ENCODE peak calls at places on chromosomes 5 and 9, in eight cellular contexts. One of them, this sample, is unnamed.
A peak's percentile ranks its signal among the peaks of the same experiment; 100 is the strongest.

GRCh38 chr5:4773827-4774317 is 366.3 kb upstream of the ADAMTS16 start:
- DNase-seq in tibial artery: no peak
- DNase-seq in fibroblast of villous mesenchyme: no peak
- DNase-seq in fibroblast of mammary gland: no peak
- DNase-seq in PC-3: no peak
- DNase-seq in cardiac fibroblast: no peak
- DNase-seq in CD8-positive, alpha-beta T cell: no peak
- DNase-seq in GM23338: no peak
- DNase-seq in this sample: no peak

GRCh38 chr5:143347698-143348344 is 55.7 kb downstream of the NR3C1 start:
- DNase-seq in PC-3: no peak
- DNase-seq in CD8-positive, alpha-beta T cell: no peak
- DNase-seq in GM23338: no peak
- DNase-seq in tibial artery: no peak
- DNase-seq in fibroblast of mammary gland: no peak
- DNase-seq in cardiac fibroblast: no peak
- DNase-seq in fibroblast of villous mesenchyme: no peak
- DNase-seq in this sample: no peak

GRCh38 chr5:25448646-25449045 is 803.9 kb upstream of the CDH10 start:
- DNase-seq in GM23338: peak; percentile 55
- DNase-seq in fibroblast of mammary gland: no peak
- DNase-seq in CD8-positive, alpha-beta T cell: no peak
- DNase-seq in cardiac fibroblast: no peak
- DNase-seq in fibroblast of villous mesenchyme: no peak
- DNase-seq in tibial artery: no peak
- DNase-seq in PC-3: no peak
- DNase-seq in this sample: no peak

GRCh38 chr5:39714036-39714698 is 289.4 kb upstream of the DAB2 start:
- DNase-seq in tibial artery: no peak
- DNase-seq in PC-3: peak; percentile 96
- DNase-seq in GM23338: peak; percentile 78
- DNase-seq in CD8-positive, alpha-beta T cell: peak; percentile 15
- DNase-seq in fibroblast of villous mesenchyme: peak; percentile 78
- DNase-seq in cardiac fibroblast: peak; percentile 76
- DNase-seq in fibroblast of mammary gland: peak; percentile 78
- DNase-seq in this sample: peak; percentile 86

GRCh38 chr9:134434896-134435506 is 108.7 kb downstream of the RXRA start:
- DNase-seq in CD8-positive, alpha-beta T cell: no peak
- DNase-seq in GM23338: no peak
- DNase-seq in PC-3: peak; percentile 59
- DNase-seq in tibial artery: peak; percentile 98
- DNase-seq in fibroblast of villous mesenchyme: peak; percentile 98
- DNase-seq in fibroblast of mammary gland: peak; percentile 98
- DNase-seq in cardiac fibroblast: peak; percentile 99
- DNase-seq in this sample: peak; percentile 98

GRCh38 chr9:1184146-1184545 is 134.0 kb downstream of the DMRT2 start:
- DNase-seq in cardiac fibroblast: no peak
- DNase-seq in GM23338: no peak
- DNase-seq in PC-3: no peak
- DNase-seq in fibroblast of mammary gland: peak; percentile 26
- DNase-seq in CD8-positive, alpha-beta T cell: no peak
- DNase-seq in tibial artery: no peak
- DNase-seq in fibroblast of villous mesenchyme: no peak
- DNase-seq in this sample: no peak

GRCh38 chr5:76851713-76852369 is 2.0 kb downstream of the S100Z start:
- DNase-seq in fibroblast of villous mesenchyme: no peak
- DNase-seq in PC-3: no peak
- DNase-seq in cardiac fibroblast: peak; percentile 38
- DNase-seq in tibial artery: no peak
- DNase-seq in CD8-positive, alpha-beta T cell: no peak
- DNase-seq in fibroblast of mammary gland: no peak
- DNase-seq in GM23338: no peak
- DNase-seq in this sample: no peak

GRCh38 chr5:39216621-39217020 is 2.7 kb downstream of the FYB1 start:
- DNase-seq in PC-3: peak; percentile 52
- DNase-seq in fibroblast of mammary gland: no peak
- DNase-seq in GM23338: no peak
- DNase-seq in cardiac fibroblast: no peak
- DNase-seq in CD8-positive, alpha-beta T cell: no peak
- DNase-seq in fibroblast of villous mesenchyme: no peak
- DNase-seq in tibial artery: no peak
- DNase-seq in this sample: no peak

GRCh38 chr5:2201832-2202231 is 319.1 kb upstream of the IRX4 start:
- DNase-seq in PC-3: no peak
- DNase-seq in CD8-positive, alpha-beta T cell: no peak
- DNase-seq in tibial artery: no peak
- DNase-seq in GM23338: no peak
- DNase-seq in fibroblast of mammary gland: no peak
- DNase-seq in fibroblast of villous mesenchyme: no peak
- DNase-seq in cardiac fibroblast: no peak
- DNase-seq in this sample: no peak

GRCh38 chr5:176629853-176630680 is at the start of the genes EIF4E1B and SNCB:
- DNase-seq in fibroblast of villous mesenchyme: no peak
- DNase-seq in tibial artery: no peak
- DNase-seq in PC-3: peak; percentile 65
- DNase-seq in CD8-positive, alpha-beta T cell: peak; percentile 41
- DNase-seq in GM23338: peak; percentile 89
- DNase-seq in fibroblast of mammary gland: no peak
- DNase-seq in cardiac fibroblast: peak; percentile 43
- DNase-seq in this sample: peak; percentile 38

GRCh38 chr5:33662721-33663435 is 222.1 kb downstream of the TARS1 start:
- DNase-seq in CD8-positive, alpha-beta T cell: no peak
- DNase-seq in fibroblast of villous mesenchyme: no peak
- DNase-seq in cardiac fibroblast: no peak
- DNase-seq in tibial artery: no peak
- DNase-seq in PC-3: no peak
- DNase-seq in GM23338: no peak
- DNase-seq in fibroblast of mammary gland: peak; percentile 81
- DNase-seq in this sample: peak; percentile 21

GRCh38 chr5:5348135-5348534 is 74.3 kb upstream of the ICE1 start:
- DNase-seq in GM23338: peak; percentile 11
- DNase-seq in fibroblast of mammary gland: no peak
- DNase-seq in tibial artery: no peak
- DNase-seq in CD8-positive, alpha-beta T cell: no peak
- DNase-seq in cardiac fibroblast: no peak
- DNase-seq in fibroblast of villous mesenchyme: no peak
- DNase-seq in PC-3: no peak
- DNase-seq in this sample: no peak

GRCh38 chr9:2764371-2764770 is 47.1 kb downstream of the KCNV2 start:
- DNase-seq in GM23338: no peak
- DNase-seq in tibial artery: no peak
- DNase-seq in PC-3: no peak
- DNase-seq in CD8-positive, alpha-beta T cell: peak; percentile 12
- DNase-seq in fibroblast of mammary gland: no peak
- DNase-seq in cardiac fibroblast: no peak
- DNase-seq in fibroblast of villous mesenchyme: no peak
- DNase-seq in this sample: no peak

GRCh38 chr5:170330568-170331054 is 33.0 kb upstream of the LCP2 start:
- DNase-seq in fibroblast of mammary gland: no peak
- DNase-seq in GM23338: no peak
- DNase-seq in fibroblast of villous mesenchyme: no peak
- DNase-seq in tibial artery: no peak
- DNase-seq in cardiac fibroblast: no peak
- DNase-seq in PC-3: no peak
- DNase-seq in CD8-positive, alpha-beta T cell: peak; percentile 38
- DNase-seq in this sample: no peak

GRCh38 chr5:13566903-13567339 is 377.6 kb downstream of the DNAH5 start:
- DNase-seq in PC-3: peak; percentile 99
- DNase-seq in GM23338: peak; percentile 10
- DNase-seq in tibial artery: no peak
- DNase-seq in fibroblast of mammary gland: peak; percentile 86
- DNase-seq in fibroblast of villous mesenchyme: peak; percentile 13
- DNase-seq in CD8-positive, alpha-beta T cell: no peak
- DNase-seq in cardiac fibroblast: no peak
- DNase-seq in this sample: peak; percentile 9

GRCh38 chr5:135140805-135141204 is 106.8 kb upstream of the PITX1 start:
- DNase-seq in fibroblast of villous mesenchyme: peak; percentile 83
- DNase-seq in CD8-positive, alpha-beta T cell: no peak
- DNase-seq in tibial artery: peak; percentile 67
- DNase-seq in PC-3: peak; percentile 36
- DNase-seq in GM23338: no peak
- DNase-seq in cardiac fibroblast: peak; percentile 22
- DNase-seq in fibroblast of mammary gland: peak; percentile 59
- DNase-seq in this sample: no peak

GRCh38 chr5:138082033-138082432 is 1.8 kb upstream of the WNT8A start:
- DNase-seq in GM23338: peak; percentile 76
- DNase-seq in CD8-positive, alpha-beta T cell: no peak
- DNase-seq in fibroblast of mammary gland: no peak
- DNase-seq in fibroblast of villous mesenchyme: no peak
- DNase-seq in cardiac fibroblast: no peak
- DNase-seq in PC-3: no peak
- DNase-seq in tibial artery: no peak
- DNase-seq in this sample: no peak

GRCh38 chr5:138078006-138078643 is 5.7 kb upstream of the WNT8A start:
- DNase-seq in PC-3: no peak
- DNase-seq in GM23338: no peak
- DNase-seq in cardiac fibroblast: no peak
- DNase-seq in fibroblast of villous mesenchyme: no peak
- DNase-seq in fibroblast of mammary gland: no peak
- DNase-seq in CD8-positive, alpha-beta T cell: no peak
- DNase-seq in tibial artery: no peak
- DNase-seq in this sample: no peak

DNA sequence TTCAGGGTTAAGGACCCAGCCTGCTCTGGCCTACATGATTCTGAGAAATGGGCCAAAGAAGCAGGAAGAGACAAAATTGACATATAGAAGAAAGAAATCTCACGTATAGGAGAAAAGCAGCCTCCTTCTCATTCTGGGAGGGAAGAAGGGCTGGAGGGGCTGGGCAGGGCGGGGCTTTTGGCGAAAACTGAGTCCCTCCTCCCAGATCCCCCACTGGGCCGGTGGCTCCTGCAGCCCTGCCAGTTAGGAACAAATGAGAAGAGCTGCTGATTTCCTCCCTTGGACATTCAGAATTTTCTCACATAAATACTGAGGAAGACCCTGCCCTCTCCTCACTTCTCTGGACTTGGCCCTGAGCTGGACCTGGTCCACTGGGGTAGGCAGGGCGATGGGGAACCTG is at the start of gene WNT8A:
- DNase-seq in fibroblast of mammary gland: no peak
- DNase-seq in cardiac fibroblast: no peak
- DNase-seq in PC-3: no peak
- DNase-seq in tibial artery: no peak
- DNase-seq in GM23338: no peak
- DNase-seq in CD8-positive, alpha-beta T cell: no peak
- DNase-seq in fibroblast of villous mesenchyme: no peak
- DNase-seq in this sample: no peak
- TF ChIP-seq CTCF in fibroblast of mammary gland: no peak
- TF ChIP-seq CTCF in cardiac fibroblast: no peak
- TF ChIP-seq CTCF in PC-3: no peak
- TF ChIP-seq CTCF in tibial artery: no peak
- TF ChIP-seq CTCF in GM23338: no peak
- TF ChIP-seq CTCF in CD8-positive, alpha-beta T cell: no peak
- TF ChIP-seq CTCF in fibroblast of villous mesenchyme: no peak
- TF ChIP-seq CTCF in this sample: no peak

GRCh38 chr5:173138707-173139106 is 5.6 kb upstream of the BNIP1 start:
- DNase-seq in fibroblast of villous mesenchyme: peak; percentile 43
- DNase-seq in CD8-positive, alpha-beta T cell: no peak
- DNase-seq in tibial artery: no peak
- DNase-seq in GM23338: peak; percentile 56
- DNase-seq in fibroblast of mammary gland: no peak
- DNase-seq in cardiac fibroblast: no peak
- DNase-seq in PC-3: no peak
- DNase-seq in this sample: no peak
- TF ChIP-seq CTCF in fibroblast of villous mesenchyme: no peak
- TF ChIP-seq CTCF in CD8-positive, alpha-beta T cell: no peak
- TF ChIP-seq CTCF in tibial artery: no peak
- TF ChIP-seq CTCF in GM23338: no peak
- TF ChIP-seq CTCF in fibroblast of mammary gland: no peak
- TF ChIP-seq CTCF in cardiac fibroblast: no peak
- TF ChIP-seq CTCF in PC-3: no peak
- TF ChIP-seq CTCF in this sample: no peak

DNA sequence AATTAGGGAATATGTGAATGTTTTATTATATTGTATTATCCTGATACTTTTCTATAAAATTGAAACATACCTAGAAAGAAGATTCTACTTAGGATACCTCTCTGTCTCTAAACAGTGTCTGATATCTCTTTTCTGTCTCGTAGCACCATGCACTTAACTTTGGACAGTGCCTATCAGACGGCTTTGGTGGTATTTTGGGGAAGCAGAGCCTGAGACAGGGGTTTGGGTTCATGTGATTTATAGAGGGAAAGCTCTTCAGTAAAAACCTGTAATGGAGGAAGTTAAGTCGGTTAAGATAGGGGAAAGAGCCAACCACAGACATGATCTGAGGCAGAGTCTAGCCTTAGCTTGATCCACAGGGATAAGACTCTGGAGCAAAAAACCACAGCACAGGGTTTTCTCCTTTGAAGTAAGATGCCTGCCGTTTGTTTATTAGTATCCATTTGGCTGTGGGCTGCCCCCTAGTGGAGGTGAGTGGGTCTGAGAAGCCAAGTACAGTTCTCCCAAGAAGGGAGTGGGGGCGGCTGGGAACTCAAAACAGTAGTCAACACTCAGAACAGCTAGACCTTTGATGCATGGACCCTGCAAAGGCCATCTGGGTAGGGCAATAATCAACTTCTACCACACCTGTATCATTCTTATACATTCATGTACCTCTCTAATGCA is 141.2 kb upstream of the ASTN2 start:
- DNase-seq in tibial artery: no peak
- DNase-seq in cardiac fibroblast: peak; percentile 11
- DNase-seq in fibroblast of mammary gland: peak; percentile 20
- DNase-seq in PC-3: peak; percentile 11
- DNase-seq in GM23338: peak; percentile 91
- DNase-seq in fibroblast of villous mesenchyme: peak; percentile 2
- DNase-seq in CD8-positive, alpha-beta T cell: peak; percentile 12
- DNase-seq in this sample: peak; percentile 2
- TF ChIP-seq CTCF in tibial artery: peak; percentile 7
- TF ChIP-seq CTCF in cardiac fibroblast: peak; percentile 64
- TF ChIP-seq CTCF in fibroblast of mammary gland: peak; percentile 27
- TF ChIP-seq CTCF in PC-3: peak; percentile 44
- TF ChIP-seq CTCF in GM23338: peak; percentile 83
- TF ChIP-seq CTCF in fibroblast of villous mesenchyme: peak; percentile 13
- TF ChIP-seq CTCF in CD8-positive, alpha-beta T cell: no peak
- TF ChIP-seq CTCF in this sample: peak; percentile 28

GRCh38 chr9:84557751-84558150 is 111.8 kb upstream of the NTRK2 start:
- DNase-seq in PC-3: no peak
- DNase-seq in fibroblast of mammary gland: no peak
- DNase-seq in fibroblast of villous mesenchyme: no peak
- DNase-seq in tibial artery: no peak
- DNase-seq in GM23338: no peak
- DNase-seq in cardiac fibroblast: no peak
- DNase-seq in CD8-positive, alpha-beta T cell: no peak
- DNase-seq in this sample: no peak

GRCh38 chr9:84554069-84554659 is 115.4 kb upstream of the NTRK2 start:
- DNase-seq in tibial artery: no peak
- DNase-seq in fibroblast of villous mesenchyme: no peak
- DNase-seq in cardiac fibroblast: no peak
- DNase-seq in PC-3: no peak
- DNase-seq in fibroblast of mammary gland: no peak
- DNase-seq in GM23338: peak; percentile 14
- DNase-seq in CD8-positive, alpha-beta T cell: no peak
- DNase-seq in this sample: no peak

DNA sequence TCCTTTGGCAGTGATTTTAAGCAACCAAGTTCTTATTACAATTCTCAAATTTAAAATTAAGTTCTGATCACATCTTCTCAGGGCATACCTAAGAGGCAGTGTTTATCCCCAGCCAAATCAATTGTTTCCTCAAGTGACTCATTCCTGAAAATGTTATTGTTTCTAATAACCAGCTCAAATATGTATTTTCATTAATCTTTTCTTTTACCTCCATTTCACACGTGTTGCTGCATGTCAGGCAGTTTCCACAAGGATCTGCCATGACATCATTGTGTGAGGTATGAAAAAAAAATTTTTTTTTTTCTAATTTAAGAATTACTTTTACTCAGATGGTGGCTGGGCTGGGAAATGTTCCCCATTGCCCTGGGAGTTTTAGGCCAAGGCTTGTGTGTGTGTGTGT is 113.0 kb upstream of the NTRK2 start:
- DNase-seq in CD8-positive, alpha-beta T cell: no peak
- DNase-seq in fibroblast of villous mesenchyme: no peak
- DNase-seq in cardiac fibroblast: no peak
- DNase-seq in tibial artery: no peak
- DNase-seq in fibroblast of mammary gland: no peak
- DNase-seq in GM23338: no peak
- DNase-seq in PC-3: no peak
- DNase-seq in this sample: no peak
- TF ChIP-seq CTCF in CD8-positive, alpha-beta T cell: no peak
- TF ChIP-seq CTCF in fibroblast of villous mesenchyme: no peak
- TF ChIP-seq CTCF in cardiac fibroblast: no peak
- TF ChIP-seq CTCF in tibial artery: no peak
- TF ChIP-seq CTCF in fibroblast of mammary gland: no peak
- TF ChIP-seq CTCF in GM23338: no peak
- TF ChIP-seq CTCF in PC-3: no peak
- TF ChIP-seq CTCF in this sample: no peak